ENCODE peak calls at places on chromosomes 13 and 19, in nine cellular contexts. One of them, this sample, is unnamed.

GRCh38 chr13:113489549-113490495 is 689 bp downstream of the DCUN1D2 start:
- DNase-seq in hepatic stellate cell: peak; percentile 75
- DNase-seq in G401: peak; percentile 47
- DNase-seq in cerebellar cortex: no peak
- DNase-seq in ACHN: peak; percentile 65
- DNase-seq in astrocyte of the hippocampus: peak; percentile 73
- DNase-seq in GM19239: no peak
- DNase-seq in GM23248: peak; percentile 79
- DNase-seq in effector memory CD4-positive, alpha-beta T cell: peak; percentile 4
- DNase-seq in this sample: peak; percentile 48

GRCh38 chr19:8393871-8394250 is 3.7 kb downstream of the RAB11B start:
- DNase-seq in G401: no peak
- DNase-seq in astrocyte of the hippocampus: no peak
- DNase-seq in ACHN: no peak
- DNase-seq in effector memory CD4-positive, alpha-beta T cell: no peak
- DNase-seq in hepatic stellate cell: no peak
- DNase-seq in cerebellar cortex: no peak
- DNase-seq in GM23248: no peak
- DNase-seq in GM19239: no peak
- DNase-seq in this sample: no peak

GRCh38 chr13:109784590-109785140 is 1.7 kb downstream of the IRS2 start:
- DNase-seq in astrocyte of the hippocampus: peak; percentile 96
- DNase-seq in GM19239: no peak
- DNase-seq in hepatic stellate cell: peak; percentile 75
- DNase-seq in ACHN: no peak
- DNase-seq in effector memory CD4-positive, alpha-beta T cell: no peak
- DNase-seq in cerebellar cortex: peak; percentile 55
- DNase-seq in G401: peak; percentile 71
- DNase-seq in GM23248: peak; percentile 86
- DNase-seq in this sample: peak; percentile 51

GRCh38 chr13:97307882-97308624 is 85.9 kb downstream of the MBNL2 start:
- DNase-seq in GM23248: peak; percentile 62
- DNase-seq in astrocyte of the hippocampus: peak; percentile 87
- DNase-seq in ACHN: peak; percentile 17
- DNase-seq in GM19239: no peak
- DNase-seq in cerebellar cortex: peak; percentile 55
- DNase-seq in G401: peak; percentile 66
- DNase-seq in effector memory CD4-positive, alpha-beta T cell: no peak
- DNase-seq in hepatic stellate cell: no peak
- DNase-seq in this sample: peak; percentile 87

GRCh38 chr19:51546650-51547396 is 15.4 kb upstream of the SIGLEC6 start:
- DNase-seq in GM23248: peak; percentile 20
- DNase-seq in hepatic stellate cell: peak; percentile 49
- DNase-seq in effector memory CD4-positive, alpha-beta T cell: no peak
- DNase-seq in G401: no peak
- DNase-seq in cerebellar cortex: no peak
- DNase-seq in ACHN: peak; percentile 27
- DNase-seq in astrocyte of the hippocampus: peak; percentile 41
- DNase-seq in GM19239: no peak
- DNase-seq in this sample: peak; percentile 91

GRCh38 chr13:94431987-94432386 is 47.5 kb downstream of the DCT start:
- DNase-seq in effector memory CD4-positive, alpha-beta T cell: no peak
- DNase-seq in GM23248: no peak
- DNase-seq in cerebellar cortex: no peak
- DNase-seq in hepatic stellate cell: no peak
- DNase-seq in GM19239: no peak
- DNase-seq in astrocyte of the hippocampus: no peak
- DNase-seq in G401: no peak
- DNase-seq in ACHN: no peak
- DNase-seq in this sample: no peak

GRCh38 chr19:49442354-49442753 is 1.0 kb upstream of the SLC17A7 start:
- DNase-seq in ACHN: peak; percentile 45
- DNase-seq in cerebellar cortex: peak; percentile 84
- DNase-seq in G401: peak; percentile 87
- DNase-seq in effector memory CD4-positive, alpha-beta T cell: no peak
- DNase-seq in hepatic stellate cell: no peak
- DNase-seq in GM23248: peak; percentile 36
- DNase-seq in astrocyte of the hippocampus: no peak
- DNase-seq in GM19239: no peak
- DNase-seq in this sample: no peak

GRCh38 chr13:114115796-114116195 is 16.6 kb downstream of the RASA3 start:
- DNase-seq in G401: no peak
- DNase-seq in astrocyte of the hippocampus: no peak
- DNase-seq in GM23248: no peak
- DNase-seq in GM19239: no peak
- DNase-seq in ACHN: no peak
- DNase-seq in hepatic stellate cell: no peak
- DNase-seq in cerebellar cortex: no peak
- DNase-seq in effector memory CD4-positive, alpha-beta T cell: no peak
- DNase-seq in this sample: no peak

GRCh38 chr19:41876847-41877489 is at the start of gene CD79A:
- DNase-seq in effector memory CD4-positive, alpha-beta T cell: no peak
- DNase-seq in GM23248: no peak
- DNase-seq in astrocyte of the hippocampus: no peak
- DNase-seq in GM19239: peak; percentile 75
- DNase-seq in G401: no peak
- DNase-seq in cerebellar cortex: no peak
- DNase-seq in ACHN: no peak
- DNase-seq in hepatic stellate cell: no peak
- DNase-seq in this sample: no peak

GRCh38 chr13:21684576-21684975 is 13.7 kb downstream of the FGF9 start:
- DNase-seq in ACHN: no peak
- DNase-seq in GM23248: peak; percentile 54
- DNase-seq in cerebellar cortex: no peak
- DNase-seq in effector memory CD4-positive, alpha-beta T cell: no peak
- DNase-seq in GM19239: no peak
- DNase-seq in hepatic stellate cell: no peak
- DNase-seq in astrocyte of the hippocampus: peak; percentile 41
- DNase-seq in G401: no peak
- DNase-seq in this sample: no peak

GRCh38 chr13:99605417-99606321 is 104.4 kb downstream of the TM9SF2 start:
- DNase-seq in hepatic stellate cell: peak; percentile 39
- DNase-seq in GM23248: peak; percentile 52
- DNase-seq in astrocyte of the hippocampus: no peak
- DNase-seq in effector memory CD4-positive, alpha-beta T cell: peak; percentile 33
- DNase-seq in ACHN: peak; percentile 56
- DNase-seq in GM19239: peak; percentile 28
- DNase-seq in G401: no peak
- DNase-seq in cerebellar cortex: no peak
- DNase-seq in this sample: peak; percentile 72

GRCh38 chr13:69279213-69279612 is 828.4 kb upstream of the ATXN8OS start:
- DNase-seq in astrocyte of the hippocampus: no peak
- DNase-seq in hepatic stellate cell: no peak
- DNase-seq in GM19239: no peak
- DNase-seq in G401: no peak
- DNase-seq in effector memory CD4-positive, alpha-beta T cell: no peak
- DNase-seq in ACHN: no peak
- DNase-seq in GM23248: no peak
- DNase-seq in cerebellar cortex: no peak
- DNase-seq in this sample: no peak

GRCh38 chr13:111114362-111115050 is 604 bp upstream of the ARHGEF7 start:
- DNase-seq in GM19239: peak; percentile 47
- DNase-seq in G401: peak; percentile 61
- DNase-seq in ACHN: no peak
- DNase-seq in effector memory CD4-positive, alpha-beta T cell: no peak
- DNase-seq in astrocyte of the hippocampus: peak; percentile 49
- DNase-seq in cerebellar cortex: peak; percentile 51
- DNase-seq in hepatic stellate cell: peak; percentile 62
- DNase-seq in GM23248: peak; percentile 91
- DNase-seq in this sample: peak; percentile 32

GRCh38 chr13:113646921-113647340 is 11.1 kb downstream of the ATP4B start:
- DNase-seq in astrocyte of the hippocampus: no peak
- DNase-seq in GM19239: no peak
- DNase-seq in effector memory CD4-positive, alpha-beta T cell: no peak
- DNase-seq in GM23248: no peak
- DNase-seq in cerebellar cortex: no peak
- DNase-seq in ACHN: no peak
- DNase-seq in hepatic stellate cell: no peak
- DNase-seq in G401: no peak
- DNase-seq in this sample: no peak

GRCh38 chr13:23928985-23929384 is 31.7 kb upstream of the C1QTNF9B start:
- DNase-seq in effector memory CD4-positive, alpha-beta T cell: no peak
- DNase-seq in G401: no peak
- DNase-seq in GM19239: no peak
- DNase-seq in ACHN: peak; percentile 49
- DNase-seq in cerebellar cortex: no peak
- DNase-seq in astrocyte of the hippocampus: peak; percentile 51
- DNase-seq in hepatic stellate cell: peak; percentile 68
- DNase-seq in GM23248: peak; percentile 86
- DNase-seq in this sample: peak; percentile 63

GRCh38 chr19:12772323-12772722 is 3.0 kb downstream of the HOOK2 start:
- DNase-seq in effector memory CD4-positive, alpha-beta T cell: no peak
- DNase-seq in hepatic stellate cell: no peak
- DNase-seq in cerebellar cortex: no peak
- DNase-seq in GM23248: no peak
- DNase-seq in G401: no peak
- DNase-seq in astrocyte of the hippocampus: no peak
- DNase-seq in ACHN: no peak
- DNase-seq in GM19239: no peak
- DNase-seq in this sample: no peak

GRCh38 chr13:50798923-50799322 is 44.6 kb downstream of the DLEU7 start:
- DNase-seq in ACHN: no peak
- DNase-seq in astrocyte of the hippocampus: peak; percentile 47
- DNase-seq in effector memory CD4-positive, alpha-beta T cell: no peak
- DNase-seq in GM19239: no peak
- DNase-seq in hepatic stellate cell: no peak
- DNase-seq in GM23248: peak; percentile 61
- DNase-seq in G401: no peak
- DNase-seq in cerebellar cortex: no peak
- DNase-seq in this sample: no peak

GRCh38 chr19:40610396-40611064 is 9.4 kb downstream of the LTBP4 start:
- DNase-seq in GM19239: no peak
- DNase-seq in astrocyte of the hippocampus: peak; percentile 42
- DNase-seq in GM23248: peak; percentile 63
- DNase-seq in hepatic stellate cell: no peak
- DNase-seq in effector memory CD4-positive, alpha-beta T cell: peak; percentile 69
- DNase-seq in ACHN: no peak
- DNase-seq in G401: no peak
- DNase-seq in cerebellar cortex: no peak
- DNase-seq in this sample: no peak

GRCh38 chr13:30739646-30740642 is 4.6 kb downstream of the ALOX5AP start:
- DNase-seq in GM23248: peak; percentile 86
- DNase-seq in ACHN: peak; percentile 68
- DNase-seq in hepatic stellate cell: peak; percentile 63
- DNase-seq in cerebellar cortex: no peak
- DNase-seq in effector memory CD4-positive, alpha-beta T cell: peak; percentile 51
- DNase-seq in GM19239: no peak
- DNase-seq in G401: no peak
- DNase-seq in astrocyte of the hippocampus: peak; percentile 70
- DNase-seq in this sample: peak; percentile 64

GRCh38 chr13:29465741-29466293 is 129.7 kb downstream of the SLC7A1 start:
- DNase-seq in astrocyte of the hippocampus: peak; percentile 70
- DNase-seq in hepatic stellate cell: peak; percentile 24
- DNase-seq in effector memory CD4-positive, alpha-beta T cell: no peak
- DNase-seq in G401: peak; percentile 23
- DNase-seq in GM19239: no peak
- DNase-seq in ACHN: no peak
- DNase-seq in cerebellar cortex: peak; percentile 11
- DNase-seq in GM23248: peak; percentile 65
- DNase-seq in this sample: no peak

GRCh38 chr13:113658836-113659235 is 838 bp upstream of the ATP4B start:
- DNase-seq in astrocyte of the hippocampus: no peak
- DNase-seq in effector memory CD4-positive, alpha-beta T cell: no peak
- DNase-seq in hepatic stellate cell: no peak
- DNase-seq in G401: no peak
- DNase-seq in ACHN: no peak
- DNase-seq in GM19239: no peak
- DNase-seq in cerebellar cortex: no peak
- DNase-seq in GM23248: no peak
- DNase-seq in this sample: no peak

GRCh38 chr13:101115762-101116161 is 300.5 kb downstream of the NALCN start:
- DNase-seq in GM23248: peak; percentile 31
- DNase-seq in GM19239: no peak
- DNase-seq in cerebellar cortex: peak; percentile 15
- DNase-seq in astrocyte of the hippocampus: peak; percentile 51
- DNase-seq in G401: peak; percentile 21
- DNase-seq in hepatic stellate cell: no peak
- DNase-seq in ACHN: peak; percentile 4
- DNase-seq in effector memory CD4-positive, alpha-beta T cell: no peak
- DNase-seq in this sample: no peak

GRCh38 chr19:47824396-47824795 is 2.7 kb downstream of the CRX start:
- DNase-seq in astrocyte of the hippocampus: no peak
- DNase-seq in hepatic stellate cell: no peak
- DNase-seq in effector memory CD4-positive, alpha-beta T cell: no peak
- DNase-seq in G401: no peak
- DNase-seq in GM19239: no peak
- DNase-seq in GM23248: no peak
- DNase-seq in cerebellar cortex: no peak
- DNase-seq in ACHN: no peak
- DNase-seq in this sample: no peak

GRCh38 chr19:39224910-39225309 is 19.9 kb downstream of the IFNL3 start:
- DNase-seq in G401: no peak
- DNase-seq in GM23248: no peak
- DNase-seq in hepatic stellate cell: no peak
- DNase-seq in effector memory CD4-positive, alpha-beta T cell: no peak
- DNase-seq in cerebellar cortex: no peak
- DNase-seq in GM19239: no peak
- DNase-seq in ACHN: no peak
- DNase-seq in astrocyte of the hippocampus: no peak
- DNase-seq in this sample: no peak

GRCh38 chr13:40983269-40983668 is 35.8 kb downstream of the ELF1 start:
- DNase-seq in cerebellar cortex: no peak
- DNase-seq in GM19239: no peak
- DNase-seq in hepatic stellate cell: no peak
- DNase-seq in effector memory CD4-positive, alpha-beta T cell: no peak
- DNase-seq in astrocyte of the hippocampus: no peak
- DNase-seq in G401: no peak
- DNase-seq in GM23248: peak; percentile 30
- DNase-seq in ACHN: no peak
- DNase-seq in this sample: peak; percentile 75

GRCh38 chr13:76994281-76994680 is 2.4 kb downstream of the CLN5 start:
- DNase-seq in hepatic stellate cell: no peak
- DNase-seq in ACHN: no peak
- DNase-seq in GM19239: no peak
- DNase-seq in G401: no peak
- DNase-seq in effector memory CD4-positive, alpha-beta T cell: no peak
- DNase-seq in cerebellar cortex: no peak
- DNase-seq in astrocyte of the hippocampus: no peak
- DNase-seq in GM23248: peak; percentile 51
- DNase-seq in this sample: no peak

GRCh38 chr19:35204799-35205732 is 23.5 kb downstream of the FAM187B start:
- DNase-seq in GM23248: no peak
- DNase-seq in effector memory CD4-positive, alpha-beta T cell: no peak
- DNase-seq in G401: no peak
- DNase-seq in astrocyte of the hippocampus: no peak
- DNase-seq in cerebellar cortex: no peak
- DNase-seq in ACHN: no peak
- DNase-seq in hepatic stellate cell: no peak
- DNase-seq in GM19239: peak; percentile 54
- DNase-seq in this sample: no peak

GRCh38 chr19:3366761-3367571 is 583 bp downstream of the NFIC start:
- DNase-seq in cerebellar cortex: peak; percentile 62
- DNase-seq in GM19239: no peak
- DNase-seq in GM23248: peak; percentile 58
- DNase-seq in hepatic stellate cell: peak; percentile 43
- DNase-seq in astrocyte of the hippocampus: peak; percentile 62
- DNase-seq in effector memory CD4-positive, alpha-beta T cell: no peak
- DNase-seq in G401: peak; percentile 56
- DNase-seq in ACHN: peak; percentile 25
- DNase-seq in this sample: peak; percentile 42